ENCODE peak calls at places on chromosomes 5 and 9, in six cellular contexts. J, G, V, D, S and Y are unnamed samples.

GRCh38 chr9:135659252-135659651 is 3.9 kb upstream of the LCN9 start:
- DNase-seq in J (no peak), G (no peak), V (no peak), D (no peak), S (no peak), Y (no peak)

GRCh38 chr5:140358738-140359310 is 1.2 kb upstream of the SLC4A9 start:
- DNase-seq in J (no peak), G (no peak), V (no peak), D (no peak), S (no peak), Y (no peak)

GRCh38 chr5:35838370-35839042 is 18.2 kb upstream of the IL7R start:
- DNase-seq in J (no peak), G (no peak), V (no peak), D (no peak), S (no peak), Y (no peak)

GRCh38 chr9:97985058-97985861 is 2.1 kb downstream of the ANP32B start:
- DNase-seq in J (peak; percentile 43), G (peak; percentile 50), V (no peak), D (no peak), S (peak; percentile 68), Y (peak; percentile 43)

GRCh38 chr5:131654309-131654708 is 19.3 kb upstream of the RAPGEF6 start:
- DNase-seq in J (no peak), G (no peak), V (no peak), D (no peak), S (no peak), Y (no peak)

GRCh38 chr5:72281764-72282499 is 38.1 kb downstream of the MRPS27 start:
- DNase-seq in J (no peak), G (no peak), V (no peak), D (no peak), S (no peak), Y (no peak)

GRCh38 chr9:38186372-38187115 is 117.5 kb upstream of the SHB start:
- DNase-seq in J (no peak), G (no peak), V (no peak), D (no peak), S (no peak), Y (no peak)

GRCh38 chr5:108196276-108196675 is 185.6 kb downstream of the FBXL17 start:
- DNase-seq in J (no peak), G (no peak), V (no peak), D (no peak), S (no peak), Y (no peak)

GRCh38 chr5:53027913-53028312 is 38.8 kb downstream of the ITGA2 start:
- DNase-seq in J (no peak), G (no peak), V (peak; percentile 34), D (peak; percentile 36), S (no peak), Y (no peak)

GRCh38 chr9:110112792-110113191 is 95.2 kb downstream of the C9orf152 start:
- DNase-seq in J (no peak), G (no peak), V (no peak), D (no peak), S (no peak), Y (no peak)

GRCh38 chr5:74462356-74462755 is 178.2 kb downstream of the ENC1 start:
- DNase-seq in J (no peak), G (no peak), V (no peak), D (no peak), S (no peak), Y (no peak)

GRCh38 chr5:181233436-181234115 is 10.1 kb downstream of the RACK1 start:
- DNase-seq in J (no peak), G (no peak), V (no peak), D (no peak), S (no peak), Y (no peak)
- H3K27ac ChIP-seq in J (no peak overlapping the region), G (no peak overlapping the region), V (no peak overlapping the region), D (no peak overlapping the region), S (no peak overlapping the region), Y (no peak overlapping the region)

GRCh38 chr9:94908041-94908563 is 181.6 kb downstream of the AOPEP start:
- DNase-seq in J (no peak), G (no peak), V (no peak), D (no peak), S (no peak), Y (no peak)

GRCh38 chr9:94908583-94909249 is 182.2 kb downstream of the AOPEP start:
- DNase-seq in J (no peak), G (no peak), V (peak; percentile 42), D (no peak), S (no peak), Y (no peak)

GRCh38 chr9:94906713-94907112 is 180.2 kb downstream of the AOPEP start:
- DNase-seq in J (no peak), G (no peak), V (no peak), D (no peak), S (no peak), Y (no peak)

GRCh38 chr9:94906181-94906580 is 179.7 kb downstream of the AOPEP start:
- DNase-seq in J (no peak), G (no peak), V (no peak), D (no peak), S (no peak), Y (no peak)

GRCh38 chr9:94907246-94907936 is 180.9 kb downstream of the AOPEP start:
- DNase-seq in J (no peak), G (no peak), V (peak; percentile 78), D (no peak), S (no peak), Y (no peak)
- H3K27ac ChIP-seq in J (no peak overlapping the region), G (no peak overlapping the region), V (peak overlapping the region; percentile 46), D (peak overlapping the region; percentile 68), S (no peak overlapping the region), Y (no peak overlapping the region)

DNA sequence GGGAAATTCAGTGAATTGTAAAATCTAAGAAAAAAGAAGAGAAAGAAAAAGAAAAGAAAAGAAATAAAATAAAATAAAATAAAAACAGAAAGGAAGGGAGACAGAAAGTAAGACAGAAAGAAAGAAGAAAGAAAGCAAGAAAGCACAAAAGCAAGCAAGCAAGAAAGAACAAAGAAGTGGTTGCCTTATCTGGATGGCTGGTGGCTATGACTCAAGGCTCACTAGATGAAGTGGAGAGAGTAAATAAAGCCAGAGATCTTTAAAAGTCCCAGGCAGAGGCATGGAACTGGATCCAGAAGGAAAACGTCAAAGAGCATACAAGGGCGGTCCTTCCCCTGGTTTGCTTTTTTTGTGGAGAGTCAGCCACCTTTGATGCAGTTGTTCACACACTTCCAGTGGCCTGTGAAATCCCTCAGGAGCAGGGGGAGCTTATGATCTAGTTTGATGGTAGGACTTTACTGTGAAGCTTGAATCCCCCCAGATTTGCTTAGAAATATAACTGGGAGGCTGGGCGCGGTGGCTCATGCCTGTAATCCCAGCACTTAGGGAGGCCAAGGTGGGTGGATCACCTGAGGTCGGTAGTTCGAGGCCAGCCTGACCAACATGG is 176.7 kb upstream of the HMHB1 start:
- DNase-seq in J (no peak), G (no peak), V (no peak), D (no peak), S (no peak), Y (no peak)
- H3K27ac ChIP-seq in J (no peak overlapping the region), G (no peak overlapping the region), V (no peak overlapping the region), D (peak overlapping the region; percentile 13), S (peak overlapping the region; percentile 66), Y (no peak overlapping the region)

GRCh38 chr5:157543825-157544622 is 31.6 kb downstream of the ADAM19 start:
- DNase-seq in J (no peak), G (no peak), V (no peak), D (no peak), S (no peak), Y (peak; percentile 25)
- H3K27ac ChIP-seq in J (peak overlapping the region; percentile 68), G (no peak overlapping the region), V (no peak overlapping the region), D (peak overlapping the region; percentile 70), S (no peak overlapping the region), Y (no peak overlapping the region)